ENCODE peak calls at places on chromosomes 12 and 14, in eight cellular contexts. Y, H, U, T, K, E, J and C are unnamed samples.

GRCh38 chr14:60079723-60080122 is 12.0 kb upstream of the PCNX4 start:
- DNase-seq in Y (no peak), H (no peak), U (no peak), T (no peak), K (no peak), E (no peak), J (peak), C (no peak)

GRCh38 chr12:1781770-1782169 is 38.6 kb upstream of the LRTM2 start:
- DNase-seq in Y (peak), H (no peak), U (no peak), T (peak), K (no peak), E (no peak), J (no peak), C (peak)

GRCh38 chr14:31026076-31026394 is at the start of gene STRN3:
- DNase-seq in Y (no peak), H (no peak), U (no peak), T (no peak), K (no peak), E (no peak), J (no peak), C (no peak)

GRCh38 chr12:95789126-95790024 is 1.2 kb downstream of the NTN4 start:
- DNase-seq in Y (no peak), H (peak), U (peak), T (peak), K (peak), E (peak), J (peak), C (peak)

GRCh38 chr14:53953002-53953827 is 3.4 kb downstream of the BMP4 start:
- DNase-seq in Y (peak), H (peak), U (peak), T (peak), K (peak), E (peak), J (peak), C (peak)

GRCh38 chr14:36553650-36554260 is 28.7 kb downstream of the NKX2-8 start:
- DNase-seq in Y (peak), H (no peak), U (peak), T (peak), K (no peak), E (no peak), J (peak), C (peak)

GRCh38 chr14:90428676-90429075 is 31.8 kb downstream of the CALM1 start:
- DNase-seq in Y (no peak), H (no peak), U (no peak), T (no peak), K (peak), E (no peak), J (no peak), C (no peak)

GRCh38 chr12:21025656-21026055 is 105.3 kb upstream of the SLCO1B1 start:
- DNase-seq in Y (no peak), H (no peak), U (no peak), T (no peak), K (no peak), E (no peak), J (no peak), C (no peak)

GRCh38 chr12:132951649-132952048 is 4.5 kb downstream of the ZNF605 start:
- DNase-seq in Y (no peak), H (no peak), U (no peak), T (no peak), K (no peak), E (no peak), J (no peak), C (no peak)

GRCh38 chr14:91805659-91806058 is 61.7 kb downstream of the TC2N start:
- DNase-seq in Y (no peak), H (no peak), U (no peak), T (no peak), K (no peak), E (no peak), J (no peak), C (no peak)

GRCh38 chr14:105086833-105087307 is 21.6 kb upstream of the GPR132 start:
- DNase-seq in Y (peak), H (peak), U (peak), T (peak), K (peak), E (peak), J (peak), C (peak)

GRCh38 chr12:113435367-113435766 is 13.2 kb downstream of the SDSL start:
- DNase-seq in Y (no peak), H (no peak), U (no peak), T (no peak), K (no peak), E (no peak), J (no peak), C (no peak)

GRCh38 chr12:125633686-125634085 is 568.5 kb downstream of the AACS start:
- DNase-seq in Y (no peak), H (no peak), U (no peak), T (no peak), K (no peak), E (no peak), J (no peak), C (no peak)

GRCh38 chr12:4997939-4998338 is 45.7 kb upstream of the KCNA5 start:
- DNase-seq in Y (peak), H (no peak), U (peak), T (peak), K (no peak), E (peak), J (no peak), C (peak)

GRCh38 chr12:101823891-101824290 is 6.9 kb downstream of the GNPTAB start:
- DNase-seq in Y (no peak), H (peak), U (peak), T (no peak), K (no peak), E (peak), J (peak), C (peak)

GRCh38 chr12:89033062-89033461 is 319.2 kb downstream of the DUSP6 start:
- DNase-seq in Y (no peak), H (no peak), U (no peak), T (no peak), K (no peak), E (no peak), J (no peak), C (no peak)

GRCh38 chr14:24417832-24418491 is 11.5 kb downstream of the CBLN3 start:
- DNase-seq in Y (no peak), H (no peak), U (no peak), T (no peak), K (no peak), E (no peak), J (no peak), C (no peak)

GRCh38 chr14:28707814-28708213 is 58.8 kb upstream of the FOXG1 start:
- DNase-seq in Y (peak), H (no peak), U (peak), T (no peak), K (no peak), E (no peak), J (no peak), C (peak)

DNA sequence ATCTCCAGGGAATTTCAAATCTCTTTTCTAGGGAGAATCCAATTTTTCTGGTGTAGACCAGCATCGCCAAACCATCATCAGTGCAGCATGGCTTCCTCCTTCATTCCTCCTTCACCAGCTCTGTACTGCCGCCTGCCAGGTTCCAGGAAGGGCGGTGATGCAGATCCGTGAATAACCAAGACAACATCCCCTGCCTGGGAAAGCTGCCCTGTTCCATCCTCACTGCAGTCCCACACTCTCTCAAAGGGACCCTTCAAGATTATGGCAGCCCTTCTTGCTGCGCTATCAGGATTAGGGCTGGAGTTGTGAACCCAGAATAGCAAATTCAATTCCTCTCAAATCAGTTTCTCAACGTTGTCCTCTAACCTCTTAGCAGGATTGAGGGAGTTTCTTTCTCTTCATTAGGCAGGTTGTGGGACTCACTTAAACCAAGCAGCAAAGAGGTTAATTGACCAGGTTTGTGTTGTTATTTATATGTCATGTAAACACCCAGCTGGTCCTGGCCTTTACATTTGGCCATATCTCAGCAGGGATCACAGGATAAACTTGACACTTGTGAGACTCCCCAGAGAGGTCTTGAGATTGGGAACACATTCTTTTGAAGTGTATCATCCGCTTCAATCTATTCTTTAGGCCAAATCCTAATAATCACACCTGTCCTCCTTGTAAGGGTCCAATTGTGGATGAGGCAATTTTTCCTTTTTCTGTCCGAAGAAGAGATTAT is 26.2 kb downstream of the TMEM30B start:
- DNase-seq in Y (no peak), H (no peak), U (no peak), T (no peak), K (no peak), E (no peak), J (peak), C (no peak)
- TF ChIP-seq CTCF in Y (no peak), H (no peak), U (no peak), T (no peak), K (no peak), E (no peak), J (no peak), C (no peak)

GRCh38 chr14:21556378-21557083 is 23.3 kb downstream of the OR10G3 start:
- DNase-seq in Y (no peak), H (no peak), U (no peak), T (no peak), K (no peak), E (no peak), J (no peak), C (no peak)

GRCh38 chr14:21553266-21553665 is 26.6 kb downstream of the OR10G3 start:
- DNase-seq in Y (no peak), H (no peak), U (no peak), T (no peak), K (no peak), E (no peak), J (no peak), C (no peak)

GRCh38 chr14:21558703-21559063 is 21.2 kb downstream of the OR10G3 start:
- DNase-seq in Y (no peak), H (no peak), U (no peak), T (no peak), K (no peak), E (no peak), J (no peak), C (no peak)

DNA sequence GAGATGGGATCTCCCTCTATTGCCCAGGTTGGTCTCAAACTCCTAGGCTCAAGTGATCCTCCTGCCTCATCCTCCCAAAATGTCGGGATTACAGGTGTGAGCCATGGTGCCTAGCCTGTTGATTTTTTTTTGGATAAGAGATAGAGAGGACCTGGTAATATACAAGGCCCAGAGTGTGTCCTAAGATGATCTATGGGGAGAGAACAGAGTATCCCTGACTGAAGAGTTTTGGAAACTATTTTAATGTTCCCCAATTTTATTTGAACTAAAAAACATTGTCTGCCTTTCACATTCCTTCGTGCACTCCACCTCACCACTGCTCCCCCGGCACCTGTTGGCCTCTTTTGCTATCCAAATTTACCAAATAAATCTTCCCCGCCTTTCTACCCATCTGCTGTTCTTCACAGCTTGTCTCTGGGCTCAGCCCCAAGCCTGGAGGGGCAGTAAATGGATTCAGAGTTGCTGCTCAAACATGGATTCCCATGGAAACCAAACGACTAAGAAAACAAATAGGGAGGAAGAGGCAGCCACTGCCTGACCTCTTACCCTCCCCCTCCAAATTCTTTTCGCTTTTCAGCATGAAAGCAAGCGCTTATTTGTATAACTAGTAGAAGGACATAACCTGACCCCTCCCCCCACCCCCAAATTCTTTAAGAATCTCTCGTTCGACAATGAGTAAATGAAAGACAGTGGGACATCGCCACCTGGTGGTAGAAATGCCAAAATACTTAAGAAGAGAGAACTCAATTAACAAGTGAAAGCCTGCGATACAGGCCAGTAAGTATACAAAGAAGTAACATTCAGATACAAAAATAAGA is 22.6 kb downstream of the OR10G3 start:
- DNase-seq in Y (peak), H (peak), U (peak), T (peak), K (peak), E (peak), J (peak), C (peak)
- H3K4me3 ChIP-seq in Y (peak), H (peak), U (peak), T (peak), K (peak), E (peak), J (peak), C (peak)

GRCh38 chr14:64745511-64746041 is 41.4 kb downstream of the PLEKHG3 start:
- DNase-seq in Y (peak), H (no peak), U (peak), T (peak), K (no peak), E (peak), J (peak), C (peak)
- TF ChIP-seq CTCF in Y (peak), H (no peak), U (peak), T (peak), K (no peak), E (no peak), J (peak), C (no peak)

GRCh38 chr14:93976477-93977057 is at the start of gene ASB2:
- DNase-seq in Y (no peak), H (no peak), U (no peak), T (peak), K (no peak), E (peak), J (no peak), C (no peak)
- H3K4me3 ChIP-seq in Y (no peak), H (peak), U (no peak), T (no peak), K (peak), E (peak), J (no peak), C (no peak)

GRCh38 chr14:77059276-77059934 is 30.9 kb upstream of the IRF2BPL start:
- DNase-seq in Y (peak), H (no peak), U (peak), T (peak), K (no peak), E (no peak), J (peak), C (peak)
- TF ChIP-seq CTCF in Y (peak), H (peak), U (peak), T (peak), K (peak), E (no peak), J (peak), C (peak)

GRCh38 chr12:3035171-3035570 is 42.0 kb upstream of the TSPAN9 start:
- DNase-seq in Y (no peak), H (no peak), U (peak), T (peak), K (no peak), E (no peak), J (no peak), C (peak)
- H3K4me3 ChIP-seq in Y (no peak), H (no peak), U (no peak), T (no peak), K (no peak), E (no peak), J (no peak), C (no peak)

GRCh38 chr12:15528666-15529065 is 206.4 kb downstream of the PTPRO start:
- DNase-seq in Y (no peak), H (no peak), U (no peak), T (no peak), K (no peak), E (no peak), J (no peak), C (no peak)

GRCh38 chr12:15527201-15527782 is 205.0 kb downstream of the PTPRO start:
- DNase-seq in Y (no peak), H (no peak), U (no peak), T (peak), K (peak), E (peak), J (peak), C (peak)

GRCh38 chr12:15522574-15523187 is 200.4 kb downstream of the PTPRO start:
- DNase-seq in Y (peak), H (no peak), U (peak), T (peak), K (no peak), E (no peak), J (peak), C (peak)

GRCh38 chr12:15525414-15525813 is 203.1 kb downstream of the PTPRO start:
- DNase-seq in Y (no peak), H (no peak), U (no peak), T (no peak), K (no peak), E (no peak), J (no peak), C (no peak)

DNA sequence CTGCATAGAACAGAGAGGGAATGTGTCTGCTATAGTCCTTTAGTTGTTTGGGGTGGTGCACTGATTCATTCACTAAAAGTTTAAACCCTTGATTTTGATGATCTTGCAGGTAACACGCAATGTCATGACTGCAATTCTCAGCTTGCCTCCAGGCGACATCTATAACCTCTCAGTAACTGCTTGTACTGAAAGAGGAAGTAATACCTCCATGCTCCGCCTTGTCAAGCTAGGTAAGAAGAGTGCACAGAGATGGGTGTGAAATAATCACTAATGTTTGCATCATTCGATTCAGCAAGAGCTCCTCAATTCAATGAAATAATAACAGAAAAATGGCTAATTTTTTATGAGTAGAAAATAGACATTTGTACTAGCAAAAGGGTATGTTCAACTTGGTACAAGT is 203.7 kb downstream of the PTPRO start:
- DNase-seq in Y (no peak), H (peak), U (no peak), T (no peak), K (no peak), E (no peak), J (no peak), C (no peak)
- TF ChIP-seq CTCF in Y (no peak), H (peak), U (no peak), T (no peak), K (no peak), E (no peak), J (no peak), C (no peak)

GRCh38 chr12:131263626-131264025 is 309.9 kb downstream of the ADGRD1 start:
- DNase-seq in Y (no peak), H (no peak), U (no peak), T (no peak), K (no peak), E (no peak), J (no peak), C (no peak)
- H3K4me3 ChIP-seq in Y (no peak), H (no peak), U (no peak), T (no peak), K (no peak), E (no peak), J (no peak), C (no peak)

DNA sequence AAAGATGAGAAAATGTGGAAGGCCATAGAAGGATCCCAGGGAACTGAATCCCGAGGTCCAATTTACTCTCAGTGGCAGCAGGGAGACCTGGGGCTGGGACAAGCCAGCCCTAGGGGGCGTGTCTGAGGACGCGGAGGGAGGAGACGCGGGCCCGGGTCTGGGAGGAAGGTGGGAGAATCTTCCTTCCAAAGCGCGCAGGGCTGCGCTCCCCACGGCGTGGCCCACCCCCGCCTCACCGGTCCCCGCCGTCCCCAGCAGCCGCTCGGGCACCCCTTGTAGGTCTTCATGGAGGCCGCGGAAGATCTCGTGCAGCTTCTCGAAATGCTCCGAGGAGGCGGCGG is 323 bp downstream of the VTI1B start:
- DNase-seq in Y (peak), H (no peak), U (peak), T (peak), K (peak), E (peak), J (peak), C (peak)
- TF ChIP-seq CTCF in Y (peak), H (peak), U (peak), T (peak), K (peak), E (no peak), J (peak), C (no peak)

GRCh38 chr12:119772431-119772830 is 104.5 kb downstream of the PRKAB1 start:
- DNase-seq in Y (peak), H (no peak), U (peak), T (peak), K (no peak), E (no peak), J (no peak), C (no peak)

GRCh38 chr12:119775246-119775895 is 101.7 kb downstream of the CIT start:
- DNase-seq in Y (no peak), H (no peak), U (no peak), T (no peak), K (no peak), E (no peak), J (no peak), C (no peak)

DNA sequence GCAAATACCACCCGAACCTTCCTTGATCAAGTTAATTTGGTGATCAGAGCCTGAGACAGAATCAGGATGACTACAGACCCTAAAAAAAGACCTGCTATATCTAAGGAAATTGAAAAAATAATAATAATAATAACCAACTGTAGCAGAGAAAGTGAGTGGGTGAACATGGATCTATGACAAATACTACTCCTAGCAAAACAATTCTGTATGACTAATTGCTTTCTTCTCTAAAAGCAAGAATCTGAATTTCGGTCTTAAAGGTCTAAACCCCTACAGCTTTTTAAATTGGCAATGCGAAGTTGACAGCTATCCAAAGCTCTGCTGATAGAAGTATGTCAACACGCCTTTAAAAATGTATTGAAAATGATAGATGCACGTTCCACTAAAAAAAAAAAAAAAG is 102.2 kb downstream of the PRKAB1 start:
- DNase-seq in Y (no peak), H (no peak), U (no peak), T (peak), K (no peak), E (no peak), J (no peak), C (peak)
- H3K4me3 ChIP-seq in Y (no peak), H (no peak), U (no peak), T (no peak), K (no peak), E (no peak), J (no peak), C (no peak)